ENCODE peak calls at places on chromosomes 13 and 19, in four cellular contexts. N, I, Y and G are unnamed samples.

GRCh38 chr19:21569497-21569870 is 64.1 kb downstream of the ZNF429 start:
- DNase-seq in N (no peak), I (no peak), Y (no peak), G (no peak)

GRCh38 chr19:10551698-10552301 is 8.1 kb downstream of the ATG4D start:
- DNase-seq in I (no peak), N (peak), Y (no peak), G (peak)

GRCh38 chr13:39616087-39616694 is 13.2 kb upstream of the LHFPL6 start:
- DNase-seq in N (peak), I (peak), Y (peak), G (peak)

GRCh38 chr13:20911037-20911436 is 8.5 kb upstream of the XPO4 start:
- DNase-seq in Y (no peak), I (no peak), N (no peak), G (no peak)

GRCh38 chr19:246551-246950 is 44.7 kb downstream of the PLPP2 start:
- DNase-seq in Y (no peak), N (peak), I (no peak), G (no peak)

GRCh38 chr19:10552596-10553053 is 8.9 kb downstream of the ATG4D start:
- DNase-seq in Y (peak), N (peak), I (no peak), G (peak)

GRCh38 chr13:100789968-100790367 is 115.4 kb upstream of the TMTC4 start:
- DNase-seq in Y (no peak), I (no peak), N (no peak), G (no peak)

GRCh38 chr13:110199046-110199831 is 107.7 kb downstream of the COL4A1 start:
- DNase-seq in N (no peak), Y (no peak), I (no peak), G (no peak)

GRCh38 chr19:13835791-13836723 is 40.8 kb downstream of the ZSWIM4 start:
- DNase-seq in I (no peak), N (no peak), Y (no peak), G (no peak)

GRCh38 chr13:112790735-112791641 is 101.2 kb downstream of the ATP11A start:
- DNase-seq in N (peak), I (no peak), Y (no peak), G (no peak)

GRCh38 chr19:1606138-1606651 is 933 bp upstream of the UQCR11 start:
- DNase-seq in Y (no peak), N (no peak), I (no peak), G (no peak)

GRCh38 chr13:49086711-49087110 is 111.0 kb downstream of the FNDC3A start:
- DNase-seq in N (no peak), I (no peak), Y (no peak), G (no peak)

GRCh38 chr19:30691767-30692516 is 319.8 kb downstream of the ZNF536 start:
- DNase-seq in I (no peak), N (no peak), Y (no peak), G (no peak)

GRCh38 chr13:111916201-111916600 is 150.7 kb upstream of the SOX1 start:
- DNase-seq in N (no peak), I (no peak), Y (no peak), G (no peak)

GRCh38 chr19:30253581-30253996 is 118.6 kb upstream of the ZNF536 start:
- DNase-seq in I (no peak), N (no peak), Y (no peak), G (peak)

GRCh38 chr13:22092791-22093545 is 422.1 kb downstream of the FGF9 start:
- DNase-seq in N (no peak), Y (no peak), I (no peak), G (no peak)

GRCh38 chr13:83168575-83168974 is 713.7 kb downstream of the SLITRK1 start:
- DNase-seq in N (no peak), Y (no peak), I (no peak), G (no peak)

GRCh38 chr19:2332341-2333026 is 4.0 kb downstream of the SPPL2B start:
- DNase-seq in I (no peak), Y (no peak), N (no peak), G (no peak)

GRCh38 chr19:42309686-42310085 is 3.4 kb upstream of the TMEM145 start:
- DNase-seq in Y (no peak), I (no peak), N (no peak), G (no peak)

GRCh38 chr13:24147570-24147963 is 13.0 kb upstream of the SPATA13 start:
- DNase-seq in I (peak), Y (no peak), N (no peak), G (no peak)

GRCh38 chr13:110128546-110128945 is 178.4 kb downstream of the COL4A1 start:
- DNase-seq in I (no peak), Y (no peak), N (no peak), G (no peak)

GRCh38 chr19:18157465-18158063 is 4.6 kb downstream of the PIK3R2 start:
- DNase-seq in N (peak), I (no peak), Y (no peak), G (no peak)

GRCh38 chr19:21022996-21023395 is 2.5 kb downstream of the ZNF430 start:
- DNase-seq in N (no peak), Y (peak), I (peak), G (no peak)

GRCh38 chr19:58566989-58567388 is 6.1 kb downstream of the MZF1 start:
- DNase-seq in N (no peak), Y (no peak), I (no peak), G (no peak)
- TF ChIP-seq ELF4 in N (no peak), Y (no peak), I (no peak), G (no peak)

DNA sequence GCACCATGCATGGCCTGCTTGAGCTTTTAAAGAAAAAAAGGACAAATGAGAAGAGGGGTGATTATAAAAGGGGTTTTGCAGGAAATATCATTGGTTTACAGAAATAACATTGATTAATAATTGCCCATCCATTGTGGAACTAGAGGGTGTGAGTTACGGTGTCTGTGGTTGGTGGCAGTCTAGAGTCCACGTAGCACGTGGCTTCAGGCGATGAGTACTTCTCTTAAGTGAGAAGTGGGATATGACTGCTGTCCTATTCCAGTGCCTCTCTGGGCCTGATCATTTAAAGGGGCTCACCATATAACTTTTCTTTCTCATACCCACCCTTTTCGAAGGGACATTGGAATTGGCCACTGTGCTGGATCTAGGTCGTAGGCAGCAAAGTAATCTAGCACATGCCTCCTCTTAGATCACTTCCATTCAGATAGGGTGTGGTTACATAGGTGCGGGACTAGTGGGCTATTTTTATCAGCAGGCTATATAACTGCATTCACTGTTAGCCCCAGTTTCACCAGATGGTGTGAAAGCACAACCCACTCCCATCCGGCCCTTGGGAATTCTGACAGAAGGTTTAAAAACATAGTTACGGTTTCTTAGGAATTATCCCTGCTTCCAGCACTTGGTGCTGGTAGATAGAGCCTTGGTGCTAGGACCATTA is 19.9 kb downstream of the PPP5C start:
- DNase-seq in I (no peak), N (no peak), Y (no peak), G (no peak)
- TF ChIP-seq ELF4 in I (no peak), N (no peak), Y (no peak), G (no peak)

GRCh38 chr13:73138276-73138950 is 79.6 kb downstream of the KLF5 start:
- DNase-seq in I (peak), Y (no peak), N (no peak), G (peak)

GRCh38 chr13:73140804-73141203 is 82.0 kb downstream of the KLF5 start:
- DNase-seq in I (no peak), Y (no peak), N (no peak), G (no peak)

GRCh38 chr13:73138967-73139491 is 80.2 kb downstream of the KLF5 start:
- DNase-seq in I (no peak), N (no peak), Y (no peak), G (no peak)

GRCh38 chr13:73141292-73141771 is 82.5 kb downstream of the KLF5 start:
- DNase-seq in Y (no peak), I (peak), N (no peak), G (no peak)

GRCh38 chr13:73142091-73142490 is 83.3 kb downstream of the KLF5 start:
- DNase-seq in Y (no peak), N (no peak), I (no peak), G (no peak)
- TF ChIP-seq ELF4 in Y (no peak), N (no peak), I (no peak), G (no peak)

GRCh38 chr13:108983273-108983672 is 353.9 kb downstream of the MYO16 start:
- DNase-seq in Y (no peak), I (no peak), N (no peak), G (no peak)

GRCh38 chr13:108985166-108985565 is 355.8 kb downstream of the MYO16 start:
- DNase-seq in I (no peak), Y (no peak), N (no peak), G (no peak)

GRCh38 chr13:108980237-108980636 is 350.8 kb downstream of the MYO16 start:
- DNase-seq in Y (no peak), I (no peak), N (no peak), G (no peak)

GRCh38 chr13:108984251-108984920 is 355.0 kb downstream of the MYO16 start:
- DNase-seq in I (no peak), Y (no peak), N (no peak), G (no peak)

GRCh38 chr13:108981407-108981806 is 352.0 kb downstream of the MYO16 start:
- DNase-seq in N (no peak), I (no peak), Y (no peak), G (no peak)
- TF ChIP-seq ELF4 in N (no peak), I (no peak), Y (no peak), G (no peak)

GRCh38 chr19:6423499-6424189 is 967 bp downstream of the KHSRP start:
- DNase-seq in Y (peak), N (peak), I (peak), G (peak)
- TF ChIP-seq ELF4 in Y (peak), N (no peak), I (no peak), G (no peak)

GRCh38 chr19:56725829-56726424 is 54.4 kb upstream of the ZNF835 start:
- DNase-seq in N (no peak), Y (no peak), I (no peak), G (no peak)
- TF ChIP-seq ELF4 in N (no peak), Y (no peak), I (no peak), G (no peak)

GRCh38 chr19:38953677-38954076 is 21.9 kb downstream of the FBXO17 start:
- DNase-seq in Y (no peak), N (no peak), I (no peak), G (no peak)

GRCh38 chr19:38956264-38956663 is 19.3 kb downstream of the FBXO17 start:
- DNase-seq in I (no peak), Y (no peak), N (no peak), G (no peak)

GRCh38 chr19:38951187-38951586 is 20.4 kb downstream of the MRPS12 start:
- DNase-seq in I (no peak), Y (no peak), N (no peak), G (no peak)

GRCh38 chr19:38949580-38950367 is 19.0 kb downstream of the MRPS12 start:
- DNase-seq in I (no peak), Y (no peak), N (peak), G (no peak)

DNA sequence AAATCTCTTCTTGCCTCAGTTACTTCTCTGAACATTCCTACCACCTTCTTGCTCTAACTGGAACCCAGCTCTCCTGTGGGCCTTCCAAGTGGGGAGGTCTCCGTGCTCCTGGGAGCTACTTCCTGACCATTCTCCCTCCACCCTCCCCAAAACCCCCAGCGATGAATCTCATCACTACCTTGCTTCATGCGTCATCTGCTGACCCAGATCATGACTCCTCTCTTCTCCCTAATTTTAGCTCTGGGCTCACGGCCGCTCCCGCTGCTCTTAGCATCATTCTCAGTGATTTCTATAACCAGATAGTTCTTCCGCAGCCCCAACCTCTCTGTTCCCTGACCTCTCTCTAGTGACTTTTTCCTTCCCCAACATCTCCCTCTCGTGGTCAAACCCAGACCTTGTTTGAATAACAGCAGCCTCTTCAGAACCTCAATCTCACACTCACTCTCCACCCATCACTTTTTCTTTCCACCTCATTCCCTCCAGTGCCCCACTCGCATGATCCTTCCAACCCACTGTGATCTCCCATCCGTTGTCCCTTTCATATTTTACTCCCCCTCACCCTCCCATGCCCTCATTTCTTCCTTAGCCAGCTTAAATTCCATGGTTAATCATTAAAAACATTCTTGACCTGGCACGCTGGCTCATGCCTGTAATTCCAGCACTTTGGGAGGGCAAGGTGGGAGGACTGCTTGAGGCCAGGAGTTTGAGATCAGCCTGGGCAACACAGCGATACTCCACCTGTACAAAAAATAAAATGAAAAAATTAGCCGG is 21.8 kb downstream of the MRPS12 start:
- DNase-seq in N (peak), Y (peak), I (peak), G (no peak)
- TF ChIP-seq ELF4 in N (no peak), Y (no peak), I (no peak), G (no peak)